ENCODE peak calls at places on chromosomes 13 and 19, in eight cellular contexts. D is CD8-positive, alpha-beta T cell; O is GM23338; N is GDM1; G is fibroblast of pulmonary artery; A is cardiac muscle cell; Z is COLO829; X is left lobe of liver. U is an unnamed sample.

GRCh38 chr13:27712421-27712820 is 79.9 kb upstream of the GSX1 start:
- DNase-seq in D (no peak), O (no peak), N (peak), G (peak), A (peak), Z (peak), X (no peak), U (no peak)

GRCh38 chr13:19060311-19061002 is 121.2 kb downstream of the TUBA3C start:
- DNase-seq in D (no peak), O (no peak), N (no peak), G (no peak), A (no peak), Z (no peak), X (no peak), U (no peak)

GRCh38 chr19:56699552-56699951 is 28.0 kb upstream of the ZNF835 start:
- DNase-seq in D (no peak), O (no peak), N (no peak), G (no peak), A (no peak), Z (no peak), X (no peak), U (no peak)

GRCh38 chr13:26186995-26187394 is 35.1 kb downstream of the RNF6 start:
- DNase-seq in D (no peak), O (peak), N (no peak), G (no peak), A (no peak), Z (no peak), X (no peak), U (no peak)

GRCh38 chr13:40318366-40318765 is 348.1 kb downstream of the FOXO1 start:
- DNase-seq in D (no peak), O (no peak), N (no peak), G (peak), A (peak), Z (no peak), X (no peak), U (no peak)

GRCh38 chr19:33175886-33176669 is 18.1 kb upstream of the LRP3 start:
- DNase-seq in D (peak), O (no peak), N (no peak), G (peak), A (peak), Z (no peak), X (no peak), U (no peak)

GRCh38 chr19:29681422-29682235 is 16.4 kb downstream of the PLEKHF1 start:
- DNase-seq in D (no peak), O (no peak), N (no peak), G (no peak), A (peak), Z (no peak), X (no peak), U (no peak)

GRCh38 chr13:20923272-20923671 is 20.7 kb upstream of the XPO4 start:
- DNase-seq in D (no peak), O (no peak), N (no peak), G (no peak), A (no peak), Z (no peak), X (peak), U (no peak)

GRCh38 chr19:17671906-17672305 is 16.2 kb downstream of the UNC13A start:
- DNase-seq in D (no peak), O (peak), N (no peak), G (peak), A (peak), Z (peak), X (no peak), U (no peak)

GRCh38 chr19:14158276-14159023 is 22.1 kb upstream of the ASF1B start:
- DNase-seq in D (no peak), O (no peak), N (no peak), G (no peak), A (no peak), Z (no peak), X (no peak), U (no peak)

GRCh38 chr13:98606296-98606695 is 29.4 kb upstream of the STK24 start:
- DNase-seq in D (no peak), O (peak), N (no peak), G (no peak), A (peak), Z (no peak), X (no peak), U (no peak)

GRCh38 chr13:112772539-112772909 is 82.7 kb downstream of the ATP11A start:
- DNase-seq in D (no peak), O (no peak), N (no peak), G (no peak), A (no peak), Z (no peak), X (no peak), U (no peak)

GRCh38 chr13:96671073-96671472 is 323.2 kb downstream of the OXGR1 start:
- DNase-seq in D (no peak), O (no peak), N (no peak), G (peak), A (no peak), Z (no peak), X (no peak), U (no peak)

GRCh38 chr13:28558126-28558525 is 63.2 kb upstream of the FLT1 start:
- DNase-seq in D (no peak), O (no peak), N (no peak), G (peak), A (peak), Z (peak), X (no peak), U (no peak)

GRCh38 chr13:44296856-44297255 is 76.8 kb upstream of the SERP2 start:
- DNase-seq in D (no peak), O (no peak), N (no peak), G (no peak), A (no peak), Z (no peak), X (no peak), U (no peak)

GRCh38 chr13:26785845-26786630 is 25.5 kb upstream of the GPR12 start:
- DNase-seq in D (peak), O (peak), N (peak), G (no peak), A (peak), Z (no peak), X (no peak), U (peak)

GRCh38 chr13:110910013-110910890 is 4.6 kb downstream of the ANKRD10 start:
- DNase-seq in D (no peak), O (no peak), N (no peak), G (no peak), A (no peak), Z (no peak), X (no peak), U (no peak)

GRCh38 chr19:6084821-6085220 is 25.5 kb downstream of the RFX2 start:
- DNase-seq in D (no peak), O (no peak), N (no peak), G (no peak), A (no peak), Z (no peak), X (no peak), U (no peak)

GRCh38 chr19:38862321-38863059 is 12.7 kb upstream of the HNRNPL start:
- DNase-seq in D (no peak), O (no peak), N (no peak), G (peak), A (peak), Z (no peak), X (no peak), U (no peak)

GRCh38 chr19:21164541-21164940 is 22.7 kb downstream of the ZNF431 start:
- DNase-seq in D (no peak), O (no peak), N (no peak), G (no peak), A (no peak), Z (no peak), X (no peak), U (no peak)

GRCh38 chr13:41137951-41138350 is 5.3 kb upstream of the KBTBD6 start:
- DNase-seq in D (no peak), O (no peak), N (no peak), G (peak), A (peak), Z (no peak), X (no peak), U (no peak)

GRCh38 chr13:22749626-22750025 is 431.2 kb upstream of the SGCG start:
- DNase-seq in D (no peak), O (no peak), N (no peak), G (no peak), A (no peak), Z (no peak), X (no peak), U (no peak)

GRCh38 chr13:102131246-102131645 is 270.6 kb downstream of the FGF14 start:
- DNase-seq in D (no peak), O (no peak), N (no peak), G (no peak), A (no peak), Z (no peak), X (no peak), U (no peak)

GRCh38 chr13:26465514-26465913 is 92.0 kb upstream of the WASF3 start:
- DNase-seq in D (no peak), O (no peak), N (no peak), G (no peak), A (peak), Z (no peak), X (no peak), U (no peak)

GRCh38 chr19:33430674-33431277 is 57.3 kb downstream of the CEBPG start:
- DNase-seq in D (peak), O (peak), N (peak), G (peak), A (peak), Z (peak), X (peak), U (peak)

GRCh38 chr19:49190781-49191180 is 33.2 kb downstream of the TRPM4 start:
- DNase-seq in D (no peak), O (no peak), N (no peak), G (no peak), A (no peak), Z (no peak), X (no peak), U (no peak)

GRCh38 chr19:48283908-48284307 is 14.0 kb downstream of the ZNF114 start:
- DNase-seq in D (no peak), O (no peak), N (no peak), G (peak), A (peak), Z (no peak), X (no peak), U (no peak)

GRCh38 chr13:103521532-103521931 is 455.3 kb upstream of the SLC10A2 start:
- DNase-seq in D (no peak), O (no peak), N (no peak), G (no peak), A (no peak), Z (no peak), X (no peak), U (no peak)

GRCh38 chr13:28558567-28558966 is 63.6 kb upstream of the FLT1 start:
- DNase-seq in D (no peak), O (no peak), N (no peak), G (no peak), A (peak), Z (no peak), X (no peak), U (no peak)

GRCh38 chr19:41409288-41409687 is 11.7 kb downstream of the BCKDHA start:
- DNase-seq in D (no peak), O (no peak), N (no peak), G (peak), A (peak), Z (no peak), X (no peak), U (no peak)

GRCh38 chr19:16328824-16329482 is 4.3 kb downstream of the KLF2 start:
- DNase-seq in D (peak), O (no peak), N (no peak), G (peak), A (no peak), Z (no peak), X (no peak), U (peak)

GRCh38 chr13:60944016-60944415 is 471.6 kb downstream of the PCDH20 start:
- DNase-seq in D (no peak), O (no peak), N (no peak), G (no peak), A (no peak), Z (no peak), X (no peak), U (no peak)

GRCh38 chr19:35505956-35506355 is 7.5 kb downstream of the DMKN start:
- DNase-seq in D (no peak), O (no peak), N (no peak), G (no peak), A (no peak), Z (no peak), X (no peak), U (no peak)

GRCh38 chr19:7772752-7773291 is 9.8 kb downstream of the CLEC4M start:
- DNase-seq in D (no peak), O (no peak), N (no peak), G (peak), A (peak), Z (no peak), X (no peak), U (no peak)

U was measured in central memory CD4-positive, alpha-beta T cell.